ENCODE peak calls at places on chromosomes 5 and 9, in nine cellular contexts. T is right atrium auricular region; L is SK-N-SH; N is PC-3; Y is GM13976; S is A549; W is Peyer's patch; Z is CD4-positive, alpha-beta T cell; I is tibial nerve. X is an unnamed sample.

GRCh38 chr5:172492991-172493390 is 38.7 kb upstream of the SH3PXD2B start:
- DNase-seq in L (no peak), S (no peak), Y (no peak), Z (no peak), T (no peak), N (no peak), W (no peak), I (no peak), X (no peak)

GRCh38 chr5:132293992-132294727 is at the start of gene SLC22A4:
- DNase-seq in I (peak; percentile 77), W (peak; percentile 54), T (peak; percentile 95), S (peak; percentile 96), Y (peak; percentile 91), L (peak; percentile 94), N (peak; percentile 87), Z (peak; percentile 29), X (peak; percentile 72)

GRCh38 chr9:31140316-31140715 is 1244.1 kb upstream of the ACO1 start:
- DNase-seq in L (peak; percentile 6), I (no peak), T (no peak), S (no peak), W (no peak), Y (no peak), Z (no peak), N (peak; percentile 51), X (no peak)

GRCh38 chr5:154236-154635 is 37.1 kb upstream of the LRRC14B start:
- DNase-seq in Z (no peak), S (no peak), T (no peak), I (no peak), N (no peak), L (no peak), Y (no peak), W (no peak), X (no peak)

GRCh38 chr5:173910215-173910614 is 22.1 kb downstream of the CPEB4 start:
- DNase-seq in Y (no peak), L (no peak), N (no peak), I (no peak), S (no peak), W (no peak), Z (no peak), T (no peak), X (no peak)

GRCh38 chr9:32644698-32645097 is 9.2 kb upstream of the TAF1L start:
- DNase-seq in N (peak; percentile 86), T (no peak), L (no peak), Z (no peak), S (no peak), I (no peak), W (no peak), Y (no peak), X (no peak)

GRCh38 chr9:96087669-96088299 is 212.3 kb downstream of the ERCC6L2 start:
- DNase-seq in W (no peak), Y (no peak), L (no peak), I (no peak), N (peak; percentile 19), T (no peak), S (peak; percentile 40), Z (no peak), X (no peak)

GRCh38 chr5:76547242-76547890 is 75.8 kb downstream of the F2RL2 start:
- DNase-seq in N (no peak), Z (peak; percentile 19), I (no peak), L (no peak), Y (peak; percentile 47), S (no peak), T (no peak), W (peak; percentile 24), X (no peak)

GRCh38 chr9:84331119-84331791 is 9.3 kb downstream of the SLC28A3 start:
- DNase-seq in T (no peak), Z (no peak), Y (no peak), N (peak; percentile 75), W (no peak), I (no peak), L (no peak), S (no peak), X (no peak)

GRCh38 chr9:128809831-128810230 is 8.5 kb upstream of the ENDOG start:
- DNase-seq in L (no peak), I (no peak), N (no peak), S (no peak), W (no peak), Z (no peak), T (no peak), Y (no peak), X (no peak)
- TF ChIP-seq CTCF in L (peak; percentile 11), I (no peak), N (no peak), S (no peak), W (no peak), Z (no peak), T (no peak), Y (no peak), X (no peak)

GRCh38 chr5:81188962-81189361 is 44.2 kb upstream of the CKMT2 start:
- DNase-seq in L (no peak), W (no peak), I (no peak), Z (no peak), S (no peak), Y (no peak), N (no peak), T (no peak), X (no peak)

GRCh38 chr5:81192351-81192750 is 40.8 kb upstream of the CKMT2 start:
- DNase-seq in T (no peak), I (no peak), N (no peak), L (no peak), Y (no peak), S (no peak), Z (no peak), W (no peak), X (no peak)

GRCh38 chr5:81189875-81190467 is 43.2 kb upstream of the CKMT2 start:
- DNase-seq in S (no peak), I (no peak), N (no peak), Z (no peak), L (no peak), T (no peak), Y (no peak), W (no peak), X (no peak)

GRCh38 chr5:81194633-81195333 is 38.3 kb upstream of the CKMT2 start:
- DNase-seq in T (peak; percentile 87), Y (peak; percentile 92), L (peak; percentile 94), W (peak; percentile 57), Z (peak; percentile 71), N (peak; percentile 80), I (peak; percentile 78), S (peak; percentile 88), X (peak; percentile 69)

DNA sequence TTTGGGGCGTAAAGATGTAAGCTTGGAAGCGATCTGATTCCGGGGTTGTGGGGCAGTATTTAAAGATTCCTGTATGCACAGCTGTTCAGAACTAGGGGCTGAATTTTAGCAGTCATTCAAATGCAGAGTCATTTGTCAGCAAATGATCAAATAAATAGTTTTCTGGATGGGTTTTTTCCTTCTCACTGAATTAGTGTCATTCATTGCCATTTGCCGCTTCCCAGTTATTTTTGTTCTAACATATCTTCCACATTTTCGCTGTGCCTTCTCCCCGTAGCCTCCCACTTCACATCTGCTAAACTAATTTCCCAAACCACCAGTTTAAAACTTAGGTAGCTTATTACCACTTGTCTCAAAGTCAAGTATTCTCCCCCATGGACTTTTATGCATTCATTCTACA is 41.4 kb upstream of the CKMT2 start:
- DNase-seq in S (no peak), T (no peak), Y (no peak), W (no peak), Z (no peak), L (no peak), N (no peak), I (no peak), X (no peak)
- TF ChIP-seq CTCF in S (no peak), T (no peak), Y (no peak), W (no peak), Z (no peak), L (no peak), N (no peak), I (no peak), X (no peak)

DNA sequence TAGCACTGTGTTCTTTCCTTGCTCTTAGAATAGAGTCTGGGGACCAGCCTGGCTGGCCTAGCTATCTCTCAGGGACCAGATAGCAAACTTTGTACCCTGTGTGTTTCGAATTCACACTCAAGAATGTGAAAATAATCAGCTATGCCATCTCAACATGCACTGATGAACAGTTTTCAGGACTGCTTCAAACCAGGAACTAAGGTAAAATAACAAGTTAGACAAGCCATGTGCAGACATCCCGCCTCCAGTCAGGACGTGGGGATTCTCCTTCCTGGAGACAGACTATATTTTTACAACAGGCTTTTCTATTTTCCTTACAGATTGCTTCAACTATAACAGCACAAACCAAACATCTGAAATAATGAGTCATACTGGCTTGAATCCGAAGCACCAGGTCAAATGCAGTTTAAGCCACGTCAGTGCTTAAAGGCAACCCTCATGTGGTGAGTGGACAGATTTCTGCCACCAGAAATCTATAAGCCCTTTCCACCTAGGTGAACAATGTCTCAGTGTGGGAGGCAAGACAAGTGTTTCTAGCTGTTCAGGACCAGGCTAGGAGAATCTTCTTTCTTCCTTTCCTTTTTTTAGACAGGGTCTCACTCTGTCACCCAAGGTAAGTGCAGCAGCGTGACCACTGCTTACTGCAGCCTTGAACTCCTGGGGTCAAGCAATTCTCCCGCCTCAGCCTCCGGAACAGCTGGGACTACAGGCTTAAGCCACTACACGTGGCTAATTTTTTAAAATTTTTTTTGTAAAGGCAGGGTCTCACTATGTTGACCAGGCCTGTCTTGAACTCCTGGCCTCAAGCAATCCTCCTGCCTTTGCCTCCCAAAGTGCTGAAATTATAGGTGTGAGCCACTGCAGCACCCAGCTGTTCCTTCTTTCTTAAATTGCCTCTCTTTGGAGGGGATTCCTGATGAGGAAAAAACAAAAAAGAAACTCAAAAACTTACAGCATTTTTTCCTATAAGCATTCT is 53.3 kb downstream of the LHFPL2 start:
- DNase-seq in Z (no peak), L (no peak), T (peak; percentile 70), S (peak; percentile 85), I (no peak), Y (no peak), N (peak; percentile 93), W (no peak), X (no peak)
- TF ChIP-seq CTCF in Z (no peak), L (no peak), T (no peak), S (no peak), I (no peak), Y (no peak), N (no peak), W (no peak), X (no peak)

DNA sequence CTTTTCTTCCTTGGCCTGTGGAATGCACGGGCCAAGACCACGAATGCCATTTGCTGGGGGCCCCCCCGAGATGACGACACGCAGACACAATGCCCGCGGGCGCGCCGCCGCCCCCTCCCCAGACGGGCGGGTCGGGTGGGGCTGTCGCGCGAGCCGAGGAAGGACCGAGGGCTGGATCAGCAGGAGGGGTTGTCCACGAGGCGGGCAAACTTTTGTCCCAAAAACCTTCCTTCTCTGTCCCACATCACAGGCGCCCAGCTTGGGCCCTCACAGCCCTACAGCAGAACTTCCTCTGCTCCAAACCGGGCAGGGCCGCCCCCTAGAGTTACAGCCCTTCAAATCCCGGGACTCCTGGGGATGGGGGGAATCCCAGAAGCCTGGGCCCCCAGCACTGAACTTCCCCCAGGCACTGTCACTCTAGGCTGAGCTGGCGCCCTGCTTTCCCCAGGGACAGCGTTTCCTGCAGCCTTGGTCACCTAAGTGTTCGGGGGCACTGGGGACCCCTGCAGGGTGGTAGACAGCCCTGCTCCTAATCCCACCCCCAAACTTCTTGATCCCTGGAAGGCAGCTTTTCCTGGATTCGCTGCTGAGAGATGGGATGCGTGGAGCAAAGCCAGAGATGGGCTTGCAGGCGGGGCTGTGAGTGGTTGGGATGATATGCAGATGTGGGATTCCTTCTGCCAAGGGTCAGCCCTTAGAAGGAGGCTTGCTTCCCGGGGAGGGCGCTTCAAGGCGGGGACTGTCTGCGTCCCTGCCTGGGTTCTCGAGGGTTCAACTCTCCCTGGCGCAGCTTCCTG is 980 bp downstream of the COL5A1 start:
- DNase-seq in I (peak; percentile 71), T (peak; percentile 80), N (peak; percentile 18), L (peak; percentile 66), W (no peak), Y (no peak), S (peak; percentile 64), Z (no peak), X (no peak)
- TF ChIP-seq CTCF in I (peak; percentile 23), T (no peak), N (no peak), L (peak; percentile 52), W (no peak), Y (no peak), S (peak; percentile 38), Z (no peak), X (no peak)